ENCODE peak calls at places on chromosomes 3 and 15, in four cellular contexts. L is GM06990, J is BE2C, Q is GM23248. I is an unnamed sample.
A peak's percentile ranks its signal among the peaks of the same experiment; 100 is the strongest.

GRCh38 chr15:27847775-27848710 is 251.1 kb downstream of the OCA2 start:
- DNase-seq in Q (no peak), L (no peak), J (no peak), I (no peak)

GRCh38 chr3:139617656-139618268 is 60.0 kb downstream of the NMNAT3 start:
- DNase-seq in L (no peak), Q (peak; percentile 3), J (no peak), I (no peak)

GRCh38 chr3:187678869-187679268 is 8.7 kb upstream of the SST start:
- DNase-seq in J (peak; percentile 71), L (no peak), Q (peak; percentile 86), I (peak; percentile 13)

GRCh38 chr3:28347374-28348285 is 891 bp upstream of the ZCWPW2 start:
- DNase-seq in J (no peak), L (no peak), Q (peak; percentile 76), I (no peak)

GRCh38 chr15:80260566-80260965 is 8.6 kb upstream of the CTXND1 start:
- DNase-seq in J (no peak), Q (no peak), L (no peak), I (peak; percentile 13)

GRCh38 chr3:127674793-127675189 is 2.0 kb downstream of the ABTB1 start:
- DNase-seq in Q (no peak), J (peak; percentile 3), L (no peak), I (no peak)

GRCh38 chr15:63340878-63341277 is 40.8 kb downstream of the CA12 start:
- DNase-seq in J (no peak), L (no peak), Q (no peak), I (no peak)

GRCh38 chr15:50257924-50258323 is 7.6 kb downstream of the HDC start:
- DNase-seq in Q (peak; percentile 35), L (no peak), J (no peak), I (no peak)

GRCh38 chr15:63763476-63764123 is 70.1 kb downstream of the HERC1 start:
- DNase-seq in L (peak; percentile 18), J (no peak), Q (peak; percentile 54), I (no peak)

GRCh38 chr3:101939391-101939790 is 90.1 kb downstream of the NFKBIZ start:
- DNase-seq in Q (no peak), J (no peak), L (no peak), I (no peak)

DNA sequence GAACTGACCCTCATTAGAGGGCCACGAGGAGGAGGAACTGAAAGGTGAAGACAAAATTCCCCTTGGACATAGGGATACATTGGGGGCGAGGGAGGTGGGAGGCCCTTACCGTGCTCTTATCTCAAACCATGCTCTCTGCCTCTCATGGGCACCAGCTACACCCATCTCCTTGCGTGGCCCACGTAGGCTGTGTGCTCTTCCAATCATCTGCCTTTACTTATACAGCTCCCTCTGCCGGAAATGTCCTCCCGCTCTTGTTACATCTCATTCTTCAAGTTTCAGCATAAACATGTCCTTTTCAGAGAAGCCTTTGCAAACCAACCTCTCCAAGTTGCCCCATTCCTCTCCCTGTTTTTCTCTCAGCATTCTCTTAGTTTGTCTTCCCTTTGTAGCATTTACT is 307.8 kb upstream of the PROK2 start:
- DNase-seq in L (no peak), Q (no peak), J (no peak), I (no peak)
- H3K36me3 ChIP-seq in L (no peaks in the 10 kb centered on the region), Q (no peaks in the 10 kb centered on the region), J (no peaks in the 10 kb centered on the region), I (no peaks in the 10 kb centered on the region)

DNA sequence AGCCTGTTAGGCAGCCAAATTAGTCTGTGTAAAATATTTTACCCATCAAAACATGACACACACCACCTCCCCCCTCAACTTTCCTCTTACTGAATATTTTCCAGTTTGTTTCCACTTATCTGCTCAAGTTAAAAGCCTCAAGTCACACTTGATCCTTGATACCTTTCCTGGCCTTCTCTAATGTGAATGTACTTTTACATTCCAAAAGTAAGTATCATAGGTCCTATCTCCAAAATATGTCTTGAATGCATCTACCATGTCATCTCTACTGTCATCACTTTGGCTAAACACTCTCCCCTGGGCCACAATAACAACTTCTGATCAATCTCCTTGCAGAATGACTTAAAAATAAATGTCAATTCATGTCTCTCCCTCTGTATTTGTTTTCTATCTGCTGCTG is 28.1 kb downstream of the EOGT start:
- DNase-seq in J (no peak), L (no peak), Q (peak; percentile 6), I (no peak)
- H3K36me3 ChIP-seq in J (peaks cover 9% of the 10 kb centered on the region), L (peaks cover 3% of the 10 kb centered on the region), Q (peaks cover 66% of the 10 kb centered on the region), I (peaks cover 32% of the 10 kb centered on the region)

DNA sequence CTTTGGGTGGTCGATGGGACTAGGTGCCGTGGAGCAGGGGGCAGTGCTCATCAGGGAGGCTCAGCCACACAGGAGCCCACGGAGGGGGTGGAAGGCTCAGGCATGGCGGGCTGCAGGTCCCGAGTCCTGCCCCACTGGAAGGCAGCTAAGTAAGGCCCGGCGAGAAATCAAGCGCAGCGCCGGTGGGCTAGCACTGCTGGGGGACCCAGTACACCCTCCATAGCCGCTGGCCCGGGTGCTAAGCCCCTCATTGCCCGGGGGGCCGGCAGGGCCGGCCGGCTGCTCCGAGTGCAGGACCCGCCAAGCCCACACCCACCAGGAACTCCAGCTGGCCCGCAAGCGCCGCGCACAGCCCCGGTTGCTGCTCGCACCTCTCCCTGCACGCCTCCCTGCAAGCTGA is 19.1 kb downstream of the TP53BP1 start:
- DNase-seq in Q (no peak), L (no peak), J (no peak), I (no peak)
- H3K36me3 ChIP-seq in Q (peaks cover 59% of the 10 kb centered on the region), L (peaks cover 11% of the 10 kb centered on the region), J (peaks cover 76% of the 10 kb centered on the region), I (no peaks in the 10 kb centered on the region)

GRCh38 chr3:195537995-195538394 is 5.1 kb downstream of the PPP1R2 start:
- DNase-seq in L (peak; percentile 54), J (no peak), Q (no peak), I (peak; percentile 51)

GRCh38 chr3:195531683-195532082 is 11.4 kb downstream of the PPP1R2 start:
- DNase-seq in Q (no peak), L (no peak), J (no peak), I (no peak)

GRCh38 chr3:195532345-195532744 is 10.8 kb downstream of the PPP1R2 start:
- DNase-seq in Q (no peak), L (no peak), J (no peak), I (no peak)

GRCh38 chr3:195532858-195533257 is 10.3 kb downstream of the PPP1R2 start:
- DNase-seq in Q (no peak), L (no peak), J (no peak), I (no peak)
- H3K36me3 ChIP-seq in Q (no peaks in the 10 kb centered on the region), L (no peaks in the 10 kb centered on the region), J (peaks cover 7% of the 10 kb centered on the region), I (no peaks in the 10 kb centered on the region)

GRCh38 chr15:37880835-37881153 is 53.6 kb upstream of the TMCO5A start:
- DNase-seq in L (no peak), J (no peak), Q (no peak), I (no peak)

GRCh38 chr15:37888356-37888755 is 46.1 kb upstream of the TMCO5A start:
- DNase-seq in L (no peak), J (no peak), Q (peak; percentile 15), I (no peak)

GRCh38 chr15:37882640-37883039 is 51.8 kb upstream of the TMCO5A start:
- DNase-seq in J (no peak), Q (no peak), L (no peak), I (no peak)

GRCh38 chr15:37881237-37882013 is 53.0 kb upstream of the TMCO5A start:
- DNase-seq in L (no peak), J (no peak), Q (no peak), I (no peak)

DNA sequence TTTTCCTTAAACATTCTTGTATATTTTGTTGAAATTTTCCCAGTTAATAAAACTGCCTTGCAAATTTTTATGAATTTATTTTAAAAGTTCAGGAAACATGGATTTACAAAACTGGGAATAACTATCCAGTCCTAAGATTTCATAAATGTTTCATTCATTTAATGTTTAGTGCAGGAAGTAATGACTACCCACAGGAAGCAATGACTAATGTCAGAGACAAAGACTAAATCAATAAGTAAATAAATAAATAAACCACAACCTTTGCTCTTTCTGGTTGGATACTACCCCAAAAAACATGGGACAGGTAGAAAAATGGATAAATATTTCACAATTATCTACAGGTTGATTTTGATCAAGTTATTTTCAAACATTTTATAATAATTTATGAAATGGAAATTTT is 48.8 kb upstream of the TMCO5A start:
- DNase-seq in L (no peak), J (no peak), Q (peak; percentile 24), I (no peak)
- H3K36me3 ChIP-seq in L (no peaks in the 10 kb centered on the region), J (no peaks in the 10 kb centered on the region), Q (no peaks in the 10 kb centered on the region), I (no peaks in the 10 kb centered on the region)

DNA sequence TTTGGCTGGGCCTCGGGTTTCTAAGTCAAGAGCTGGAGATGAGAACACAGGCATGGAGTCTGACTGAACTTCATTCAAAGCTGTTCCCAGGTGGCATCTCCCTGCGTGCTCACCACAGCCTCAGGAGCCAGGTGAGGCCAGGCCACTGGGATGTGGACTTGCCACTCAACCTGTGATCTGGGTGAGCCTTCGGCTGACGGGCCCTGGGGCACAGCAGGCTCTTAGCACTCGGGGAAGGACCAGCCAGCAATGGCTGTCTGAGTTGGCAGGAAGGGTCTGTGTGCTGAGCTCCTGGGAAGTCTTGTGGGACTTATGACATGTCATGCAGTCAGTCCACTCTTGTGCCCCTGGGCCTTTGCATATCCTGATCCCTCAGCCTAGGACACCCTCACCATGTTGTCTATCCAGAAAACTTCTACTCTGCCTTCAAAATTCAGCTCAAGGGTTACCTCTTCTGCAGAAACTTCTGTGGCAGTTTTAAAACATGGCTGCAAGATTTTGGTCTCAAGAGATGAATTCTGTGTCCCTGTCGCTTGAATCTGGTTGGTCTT is 21.9 kb downstream of the CRABP1 start:
- DNase-seq in L (no peak), J (no peak), Q (no peak), I (no peak)
- H3K36me3 ChIP-seq in L (no peaks in the 10 kb centered on the region), J (no peaks in the 10 kb centered on the region), Q (no peaks in the 10 kb centered on the region), I (no peaks in the 10 kb centered on the region)

GRCh38 chr15:74414081-74414580 is 19.6 kb downstream of the SEMA7A start:
- DNase-seq in J (no peak), Q (no peak), L (no peak), I (no peak)
- H3K36me3 ChIP-seq in J (no peaks in the 10 kb centered on the region), Q (peaks cover 34% of the 10 kb centered on the region), L (peaks cover 89% of the 10 kb centered on the region), I (no peaks in the 10 kb centered on the region)

DNA sequence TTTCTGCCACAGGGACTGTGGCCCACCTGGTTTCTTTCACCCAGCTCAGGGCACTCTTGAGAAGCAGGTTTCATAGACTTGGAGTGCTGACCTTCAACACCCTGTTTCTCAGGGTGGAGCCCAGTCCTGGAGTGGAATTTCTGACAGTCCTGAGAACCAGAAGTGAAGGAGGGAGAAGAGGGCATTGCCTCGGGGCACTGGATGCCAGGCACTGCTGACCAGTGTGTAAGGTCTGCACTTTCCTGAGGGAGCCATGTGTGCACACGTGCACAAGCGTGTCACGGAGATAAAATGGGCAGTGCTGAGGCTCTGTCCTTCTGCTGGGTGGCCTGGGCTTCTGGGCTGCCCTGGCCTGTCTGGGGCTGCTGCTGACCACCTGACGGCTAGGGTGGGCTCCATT is 118.5 kb downstream of the SEC22A start:
- DNase-seq in L (no peak), J (no peak), Q (no peak), I (no peak)
- H3K36me3 ChIP-seq in L (no peaks in the 10 kb centered on the region), J (no peaks in the 10 kb centered on the region), Q (no peaks in the 10 kb centered on the region), I (no peaks in the 10 kb centered on the region)

GRCh38 chr15:75684648-75685047 is 28.0 kb downstream of the CSPG4 start:
- DNase-seq in L (no peak), Q (no peak), J (no peak), I (no peak)
- H3K36me3 ChIP-seq in L (no peaks in the 10 kb centered on the region), Q (no peaks in the 10 kb centered on the region), J (no peaks in the 10 kb centered on the region), I (no peaks in the 10 kb centered on the region)

GRCh38 chr15:39079296-39079834 is 501.5 kb upstream of the THBS1 start:
- DNase-seq in J (no peak), L (no peak), Q (peak; percentile 71), I (peak; percentile 47)
- H3K36me3 ChIP-seq in J (no peaks in the 10 kb centered on the region), L (no peaks in the 10 kb centered on the region), Q (no peaks in the 10 kb centered on the region), I (no peaks in the 10 kb centered on the region)

I was measured in transverse colon.